ENCODE peak calls at places on chromosome 20, in six cellular contexts. R is type B pancreatic cell, L is GM20000, I is epithelial cell of esophagus, M is NB4, P is OCI-LY7. Q is an unnamed sample.

GRCh38 chr20:9270831-9271230 is 201.9 kb downstream of the PLCB4 start:
- DNase-seq in R (no peak), L (no peak), I (peak; percentile 10), M (no peak), P (no peak), Q (no peak)

GRCh38 chr20:9112541-9113515 is 43.9 kb downstream of the PLCB4 start:
- DNase-seq in R (no peak), L (no peak), I (peak; percentile 61), M (no peak), P (no peak), Q (no peak)

GRCh38 chr20:1187605-1188171 is 2.9 kb upstream of the TMEM74B start:
- DNase-seq in R (no peak), L (no peak), I (no peak), M (no peak), P (no peak), Q (no peak)

GRCh38 chr20:36607586-36608387 is 2.2 kb downstream of the RAB5IF start:
- DNase-seq in R (no peak), L (no peak), I (peak; percentile 46), M (no peak), P (no peak), Q (no peak)

GRCh38 chr20:59253325-59253724 is 47.1 kb upstream of the EDN3 start:
- DNase-seq in R (no peak), L (no peak), I (no peak), M (peak; percentile 90), P (no peak), Q (peak; percentile 49)

GRCh38 chr20:19880256-19881079 is 122.4 kb downstream of the RIN2 start:
- DNase-seq in R (no peak), L (no peak), I (peak; percentile 86), M (no peak), P (no peak), Q (no peak)

GRCh38 chr20:17859616-17860232 is 108.9 kb downstream of the SNX5 start:
- DNase-seq in R (no peak), L (peak; percentile 50), I (no peak), M (no peak), P (no peak), Q (peak; percentile 76)

GRCh38 chr20:44433751-44434538 is 41.7 kb upstream of the TTPAL start:
- DNase-seq in R (no peak), L (no peak), I (no peak), M (no peak), P (no peak), Q (no peak)

GRCh38 chr20:61300293-61300692 is 48.2 kb downstream of the CDH4 start:
- DNase-seq in R (no peak), L (no peak), I (no peak), M (no peak), P (no peak), Q (no peak)

GRCh38 chr20:44743916-44744655 is 1.6 kb upstream of the KCNK15 start:
- DNase-seq in R (no peak), L (no peak), I (no peak), M (no peak), P (no peak), Q (no peak)

GRCh38 chr20:9359561-9360308 is 154.7 kb upstream of the LAMP5 start:
- DNase-seq in R (no peak), L (no peak), I (peak; percentile 68), M (peak; percentile 53), P (peak; percentile 1), Q (peak; percentile 6)

GRCh38 chr20:9110916-9111432 is 42.1 kb downstream of the PLCB4 start:
- DNase-seq in R (no peak), L (no peak), I (no peak), M (no peak), P (no peak), Q (no peak)

GRCh38 chr20:44691424-44692423 is 23.4 kb upstream of the CCN5 start:
- DNase-seq in R (no peak), L (no peak), I (no peak), M (no peak), P (no peak), Q (no peak)

GRCh38 chr20:3227511-3227910 is 11.5 kb downstream of the SLC4A11 start:
- DNase-seq in R (no peak), L (no peak), I (peak; percentile 79), M (no peak), P (no peak), Q (no peak)

GRCh38 chr20:5531318-5532081 is 214.7 kb upstream of the PROKR2 start:
- DNase-seq in R (no peak), L (no peak), I (peak; percentile 76), M (peak; percentile 17), P (no peak), Q (no peak)

GRCh38 chr20:6492396-6493055 is 275.0 kb upstream of the BMP2 start:
- DNase-seq in R (no peak), L (no peak), I (peak; percentile 63), M (peak; percentile 85), P (no peak), Q (no peak)

GRCh38 chr20:48667889-48668413 is 159.8 kb downstream of the PREX1 start:
- DNase-seq in R (no peak), L (no peak), I (no peak), M (no peak), P (no peak), Q (no peak)

GRCh38 chr20:44370639-44371218 is 15.2 kb downstream of the HNF4A start:
- DNase-seq in R (no peak), L (no peak), I (peak; percentile 24), M (no peak), P (no peak), Q (no peak)

GRCh38 chr20:62837790-62838458 is 21.1 kb downstream of the COL9A3 start:
- DNase-seq in R (no peak), L (peak; percentile 68), I (peak; percentile 53), M (peak; percentile 78), P (no peak), Q (no peak)

DNA sequence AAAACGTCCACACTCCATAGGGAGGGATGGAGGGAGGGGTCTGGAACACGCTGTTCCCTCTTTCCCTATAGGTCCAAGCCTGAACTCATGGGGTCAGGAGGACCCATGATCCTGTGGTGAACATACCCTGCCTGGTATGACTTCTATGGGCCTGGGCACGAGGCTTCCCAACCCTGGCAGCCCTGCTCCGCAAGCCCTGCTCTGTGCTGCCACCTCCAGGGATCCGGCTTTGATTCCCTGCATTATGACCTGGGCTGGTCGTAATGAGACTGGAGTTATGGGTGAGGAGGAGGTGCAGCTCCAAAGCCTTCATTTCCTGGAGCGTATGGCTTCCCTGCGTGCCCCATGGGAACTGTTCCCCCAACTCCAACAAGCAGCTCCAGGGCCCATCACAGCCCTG is 54.9 kb downstream of the CDH22 start:
- DNase-seq in R (no peak), L (no peak), I (peak; percentile 46), M (peak; percentile 34), P (no peak), Q (no peak)
- TF ChIP-seq CTCF in R (peak; percentile 42), L (no peak), I (peak; percentile 28), M (peak; percentile 26), P (no peak), Q (no peak)

GRCh38 chr20:33074675-33075074 is 4.8 kb upstream of the BPIFB4 start:
- DNase-seq in R (no peak), L (no peak), I (no peak), M (no peak), P (no peak), Q (no peak)

GRCh38 chr20:33075281-33075680 is 4.2 kb upstream of the BPIFB4 start:
- DNase-seq in R (no peak), L (no peak), I (no peak), M (no peak), P (no peak), Q (no peak)

GRCh38 chr20:33072813-33073212 is 6.6 kb upstream of the BPIFB4 start:
- DNase-seq in R (no peak), L (no peak), I (no peak), M (no peak), P (no peak), Q (no peak)

GRCh38 chr20:33079267-33079666 is at the start of gene BPIFB4:
- DNase-seq in R (no peak), L (no peak), I (no peak), M (no peak), P (no peak), Q (no peak)

DNA sequence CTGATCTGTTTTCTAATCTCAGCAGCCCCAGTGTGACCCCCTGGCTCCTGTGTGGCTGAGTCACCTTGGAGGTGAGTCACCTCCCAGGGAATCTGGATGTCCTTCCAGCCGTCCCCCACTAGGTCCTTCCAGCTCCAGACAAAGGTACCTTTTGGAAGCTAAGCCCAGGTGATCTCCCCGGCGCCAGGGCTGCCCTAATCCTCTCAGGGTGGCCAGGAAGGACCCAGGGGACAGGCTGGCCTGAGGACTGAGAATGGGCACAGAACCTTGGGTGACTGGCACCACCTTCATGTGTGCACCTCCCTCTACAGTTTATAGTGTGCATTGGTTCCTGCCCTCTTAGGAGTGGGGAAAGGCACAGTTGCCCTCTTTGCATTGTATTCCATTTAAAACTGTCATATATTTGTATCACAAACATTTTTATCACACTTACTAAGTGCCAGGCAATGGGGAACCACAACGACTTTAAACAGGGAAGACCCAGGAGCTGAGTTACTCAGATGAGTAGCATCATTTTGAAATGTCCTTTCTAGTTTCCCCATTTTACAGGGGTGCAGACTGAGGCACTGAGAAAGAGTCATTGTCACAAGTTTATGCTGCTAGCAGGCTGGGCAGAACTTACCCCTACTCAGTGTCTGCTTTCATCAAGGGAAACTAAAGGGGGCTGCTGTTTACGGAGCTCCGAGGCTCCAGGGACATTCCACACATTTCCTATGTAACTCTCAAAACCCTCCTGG is 2.6 kb upstream of the BPIFB4 start:
- DNase-seq in R (no peak), L (no peak), I (no peak), M (peak; percentile 37), P (no peak), Q (peak; percentile 26)
- TF ChIP-seq CTCF in R (no peak), L (peak; percentile 5), I (peak; percentile 35), M (peak; percentile 62), P (peak; percentile 52), Q (peak; percentile 27)

DNA sequence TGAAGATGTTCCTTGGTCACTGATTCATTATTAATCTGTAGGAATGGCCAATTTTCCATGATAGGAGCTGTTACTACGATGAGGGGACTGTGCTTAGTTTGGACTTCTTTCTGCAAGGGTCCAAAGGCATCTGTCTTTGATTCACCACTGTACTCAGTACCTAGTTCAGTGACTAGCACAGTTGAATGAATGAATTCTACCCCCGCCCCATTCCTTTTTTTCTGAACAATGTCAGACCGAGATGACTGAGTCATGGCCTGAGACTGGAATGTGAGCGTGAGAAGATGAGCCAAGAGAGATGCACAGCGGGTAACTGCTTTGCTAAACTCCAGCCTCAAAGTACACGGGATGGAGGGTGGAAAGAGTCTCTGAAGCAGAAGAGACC is 419 bp upstream of the SNHG17 start:
- DNase-seq in R (no peak), L (no peak), I (peak; percentile 74), M (no peak), P (no peak), Q (no peak)
- TF ChIP-seq CTCF in R (peak; percentile 14), L (no peak), I (no peak), M (no peak), P (no peak), Q (peak; percentile 48)

GRCh38 chr20:50747275-50747674 is 15.9 kb downstream of the PARD6B start:
- DNase-seq in R (no peak), L (no peak), I (no peak), M (no peak), P (no peak), Q (no peak)

GRCh38 chr20:50745634-50746137 is 14.3 kb downstream of the PARD6B start:
- DNase-seq in R (peak; percentile 6), L (no peak), I (no peak), M (no peak), P (no peak), Q (no peak)

GRCh38 chr20:50743087-50743486 is 11.7 kb downstream of the PARD6B start:
- DNase-seq in R (no peak), L (no peak), I (no peak), M (no peak), P (no peak), Q (no peak)

GRCh38 chr20:50746138-50746940 is 15.0 kb downstream of the PARD6B start:
- DNase-seq in R (peak; percentile 11), L (no peak), I (no peak), M (no peak), P (no peak), Q (no peak)

GRCh38 chr20:50744143-50744792 is 12.9 kb downstream of the PARD6B start:
- DNase-seq in R (peak; percentile 37), L (no peak), I (peak; percentile 90), M (peak; percentile 31), P (no peak), Q (no peak)
- TF ChIP-seq CTCF in R (no peak), L (no peak), I (peak; percentile 48), M (no peak), P (no peak), Q (no peak)